ENCODE peak calls at places on chromosomes 6 and 20, in four cellular contexts. S is left lung, L is neural crest cell, T is AG10803. O is an unnamed sample.

GRCh38 chr6:169406034-169406433 is 152.4 kb upstream of the THBS2 start:
- DNase-seq in S (no peak), T (no peak), L (no peak), O (no peak)

GRCh38 chr6:41646026-41646795 is 7.9 kb downstream of the MDFI start:
- DNase-seq in L (no peak), T (no peak), S (no peak), O (no peak)

GRCh38 chr6:36717871-36718540 is 20.4 kb downstream of the RAB44 start:
- DNase-seq in T (no peak), S (no peak), L (no peak), O (no peak)

GRCh38 chr20:57579898-57580447 is 19.1 kb downstream of the PCK1 start:
- DNase-seq in L (no peak), S (no peak), T (no peak), O (peak)

GRCh38 chr6:3592371-3592941 is 135.6 kb upstream of the SLC22A23 start:
- DNase-seq in L (no peak), S (no peak), T (peak), O (no peak)

GRCh38 chr6:29447670-29448069 is 8.6 kb downstream of the OR10C1 start:
- DNase-seq in T (no peak), S (no peak), L (no peak), O (no peak)

GRCh38 chr6:159062564-159062945 is 17.8 kb upstream of the TAGAP start:
- DNase-seq in T (no peak), L (no peak), S (no peak), O (no peak)

GRCh38 chr20:50260480-50261221 is 70.0 kb downstream of the CEBPB start:
- DNase-seq in S (no peak), L (no peak), T (no peak), O (no peak)

GRCh38 chr20:6707231-6707870 is 60.1 kb upstream of the BMP2 start:
- DNase-seq in T (no peak), S (no peak), L (no peak), O (no peak)

GRCh38 chr6:160069050-160069454 is 52.6 kb upstream of the SLC22A1 start:
- DNase-seq in S (no peak), T (no peak), L (no peak), O (no peak)

DNA sequence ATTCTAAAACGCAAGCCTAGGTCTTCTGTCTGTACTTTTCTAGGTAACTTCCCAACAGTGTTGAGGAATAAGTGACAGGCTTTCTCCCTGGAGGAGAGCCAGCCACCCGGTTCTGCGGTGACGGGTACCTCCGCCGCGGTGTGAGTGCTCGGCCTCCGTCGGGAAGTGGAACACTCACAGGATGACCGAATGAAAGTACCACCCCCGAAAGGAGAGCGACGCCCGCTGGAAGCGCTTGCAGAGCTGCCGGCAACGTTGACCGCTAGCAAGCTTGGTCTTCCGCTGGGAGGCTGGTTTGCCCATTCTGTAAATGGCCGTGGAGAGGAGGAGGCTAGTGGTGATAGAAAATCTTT is 581 bp upstream of the TMEM242 start:
- DNase-seq in S (peak), T (peak), L (peak), O (peak)
- TF ChIP-seq CTCF in S (no peak), T (peak), L (no peak), O (no peak)

DNA sequence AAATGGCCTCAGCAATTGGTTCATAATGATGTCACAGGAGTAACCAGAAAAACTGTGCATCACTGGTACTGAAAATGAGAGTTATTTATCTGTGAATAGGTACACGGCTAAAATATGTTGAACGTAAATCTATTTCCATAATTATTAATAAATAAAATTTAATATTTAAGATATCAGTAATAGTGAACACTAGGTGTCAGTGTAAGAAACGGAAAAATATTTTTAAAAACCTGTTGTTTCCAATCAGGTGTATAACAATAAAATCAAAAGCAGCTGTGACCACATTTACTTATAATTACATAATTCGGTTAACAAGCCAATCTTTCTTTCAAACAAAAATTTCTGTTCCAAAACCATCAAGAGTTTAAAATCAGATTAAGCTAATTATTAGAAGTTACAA is 241.4 kb upstream of the RUNX2 start:
- DNase-seq in T (no peak), S (no peak), L (no peak), O (no peak)
- TF ChIP-seq CTCF in T (no peak), S (peak), L (no peak), O (no peak)

DNA sequence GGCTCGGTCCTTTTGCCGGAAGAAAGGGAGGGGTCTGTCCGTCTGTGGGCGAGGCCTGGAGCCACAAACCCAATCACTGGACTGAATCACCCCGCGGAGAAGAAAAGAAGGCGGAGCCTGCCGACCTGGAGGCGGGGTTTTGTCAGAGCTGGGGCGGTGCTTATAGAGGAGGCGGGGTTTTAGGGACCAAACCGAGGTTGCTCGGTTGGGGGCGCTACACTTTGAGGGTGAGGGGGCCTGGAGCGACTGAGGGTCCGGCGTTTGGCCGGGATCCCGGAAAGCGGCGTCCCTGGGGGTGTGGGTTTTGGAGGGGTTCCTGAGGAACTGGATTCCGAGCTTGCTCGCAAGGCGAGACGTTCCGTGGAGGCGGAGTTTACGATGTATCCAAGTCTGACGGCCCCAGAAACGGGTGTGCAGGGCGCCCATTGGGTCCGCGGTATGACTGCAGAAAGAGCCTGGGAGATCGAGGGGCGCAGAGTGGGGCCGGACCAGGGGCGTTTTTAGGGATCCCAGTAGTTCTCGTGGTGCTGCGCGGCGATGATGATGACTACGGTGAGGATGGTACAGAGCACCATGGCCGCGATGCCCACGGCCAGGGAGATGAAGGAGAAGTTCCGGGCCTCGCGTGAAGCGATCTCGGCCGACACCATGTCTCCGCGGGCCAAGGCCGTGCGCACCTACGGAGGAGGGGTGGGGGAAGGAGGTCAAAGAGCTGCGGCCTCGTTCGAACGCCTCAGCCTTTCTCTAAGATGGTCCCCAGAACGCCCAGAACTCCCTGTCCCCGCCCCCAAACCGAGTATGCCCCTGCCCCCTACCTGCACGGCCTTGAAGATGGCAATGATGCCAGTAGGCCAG is 2.8 kb downstream of the PRRT1 start:
- DNase-seq in T (no peak), L (no peak), S (peak), O (no peak)
- TF ChIP-seq CTCF in T (no peak), L (no peak), S (no peak), O (no peak)

GRCh38 chr6:132204606-132205005 is 196.7 kb downstream of the MOXD1 start:
- DNase-seq in T (no peak), L (no peak), S (no peak), O (no peak)
- TF ChIP-seq CTCF in T (no peak), L (no peak), S (no peak), O (no peak)

GRCh38 chr6:13574149-13574570 is 241 bp upstream of the SIRT5 start:
- DNase-seq in L (peak), S (peak), T (peak), O (peak)

GRCh38 chr6:13574571-13575376 is at the start of gene SIRT5:
- DNase-seq in L (peak), T (peak), S (peak), O (peak)

GRCh38 chr6:13573669-13574110 is 711 bp upstream of the SIRT5 start:
- DNase-seq in L (no peak), T (peak), S (peak), O (peak)

GRCh38 chr6:13576017-13576416 is 1.6 kb downstream of the SIRT5 start:
- DNase-seq in L (no peak), S (no peak), T (no peak), O (no peak)

GRCh38 chr6:13575377-13575775 is 975 bp downstream of the SIRT5 start:
- DNase-seq in T (no peak), S (no peak), L (no peak), O (no peak)
- TF ChIP-seq CTCF in T (peak), S (peak), L (peak), O (peak)

GRCh38 chr6:73308712-73309533 is 45.2 kb downstream of the DPPA5 start:
- DNase-seq in S (no peak), L (no peak), T (peak), O (peak)

GRCh38 chr6:73309534-73309783 is 44.6 kb downstream of the DPPA5 start:
- DNase-seq in L (no peak), S (no peak), T (no peak), O (no peak)

GRCh38 chr6:73314577-73315492 is 39.2 kb downstream of the DPPA5 start:
- DNase-seq in T (no peak), S (no peak), L (no peak), O (no peak)

GRCh38 chr6:73309784-73310502 is 44.1 kb downstream of the DPPA5 start:
- DNase-seq in T (peak), S (peak), L (peak), O (peak)
- TF ChIP-seq CTCF in T (peak), S (peak), L (peak), O (peak)

O was measured in nephron progenitor cell.